ENCODE peak calls at places on chromosomes 7 and 10, in five cellular contexts. W is CD8-positive, alpha-beta memory T cell; V is aorta; T is tibial nerve; J is PC-3. Z is an unnamed sample.
A peak's percentile ranks its signal among the peaks of the same experiment; 100 is the strongest.

GRCh38 chr7:70060298-70061068 is 462.2 kb downstream of the AUTS2 start:
- DNase-seq in J (no peak), W (no peak), T (no peak), V (no peak), Z (no peak)

GRCh38 chr7:127396184-127396583 is 3.7 kb upstream of the ZNF800 start:
- DNase-seq in V (no peak), J (no peak), W (peak; percentile 61), T (no peak), Z (no peak)

GRCh38 chr7:117716707-117717294 is 156.4 kb downstream of the CTTNBP2 start:
- DNase-seq in V (no peak), T (no peak), W (no peak), J (no peak), Z (no peak)

GRCh38 chr10:89706011-89706410 is 4.6 kb downstream of the KIF20B start:
- DNase-seq in W (no peak), J (no peak), T (no peak), V (no peak), Z (no peak)

GRCh38 chr7:39133088-39133487 is 155.4 kb downstream of the POU6F2 start:
- DNase-seq in J (no peak), V (no peak), W (no peak), T (no peak), Z (no peak)

GRCh38 chr10:90817173-90817889 is 40.5 kb downstream of the HTR7 start:
- DNase-seq in T (no peak), W (no peak), J (no peak), V (no peak), Z (peak; percentile 64)

GRCh38 chr7:36048141-36048901 is 104.7 kb upstream of the EEPD1 start:
- DNase-seq in W (no peak), V (no peak), T (peak; percentile 78), J (peak; percentile 90), Z (peak; percentile 43)

GRCh38 chr7:133436014-133436428 is 183.1 kb downstream of the EXOC4 start:
- DNase-seq in W (no peak), J (no peak), T (peak; percentile 12), V (no peak), Z (no peak)

GRCh38 chr7:132298782-132299181 is 277.5 kb downstream of the PLXNA4 start:
- DNase-seq in V (no peak), W (no peak), T (no peak), J (peak; percentile 55), Z (no peak)

GRCh38 chr10:43237631-43238446 is 29.0 kb downstream of the RASGEF1A start:
- DNase-seq in W (peak; percentile 42), J (no peak), V (peak; percentile 55), T (no peak), Z (no peak)

GRCh38 chr10:27724287-27724686 is 21.3 kb downstream of the MKX start:
- DNase-seq in T (no peak), W (no peak), J (peak; percentile 17), V (no peak), Z (no peak)

DNA sequence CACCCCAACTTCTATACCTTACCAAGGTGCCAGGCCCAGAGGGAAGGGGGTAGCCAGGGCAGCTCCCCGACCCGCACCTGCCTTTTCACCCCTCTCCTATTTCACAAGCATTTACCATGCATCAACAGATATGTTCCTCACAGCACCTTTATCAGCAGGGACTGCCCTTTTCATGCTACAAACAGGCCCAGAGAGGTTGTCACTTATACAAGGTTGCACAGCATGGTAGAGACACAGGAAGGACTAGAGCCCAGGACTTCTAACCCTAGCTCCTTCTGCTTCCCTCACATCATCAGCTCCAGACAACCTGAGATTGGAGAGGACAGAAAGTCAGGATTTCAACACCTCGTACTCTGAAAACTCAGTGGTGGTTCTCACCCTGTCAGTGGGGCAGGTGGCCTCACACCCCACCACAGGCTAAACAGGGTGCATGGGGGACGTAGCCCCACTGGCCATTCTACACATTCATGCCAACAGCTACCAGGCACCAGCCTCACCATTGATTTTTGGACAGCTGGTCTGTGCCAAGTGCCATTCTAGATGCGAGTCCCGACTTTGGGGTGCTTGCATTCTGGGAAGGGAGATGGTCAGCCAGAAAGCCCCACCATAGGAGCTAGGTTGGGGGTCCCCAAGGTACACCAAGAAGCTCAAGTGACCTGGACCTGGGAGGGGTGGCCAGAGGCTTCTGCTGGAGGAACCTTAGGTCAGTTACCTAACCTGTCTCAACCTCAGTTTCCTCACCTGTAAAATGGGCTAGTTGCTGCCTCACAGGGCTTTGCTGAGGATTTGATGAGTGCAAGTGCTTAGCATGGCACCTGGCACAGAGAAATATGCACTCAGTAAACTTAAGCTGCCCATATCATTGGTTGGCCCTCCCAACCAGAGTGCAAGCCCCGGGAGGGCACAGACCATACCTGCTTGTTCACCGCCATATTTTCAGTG is 38.4 kb downstream of the CHST3 start:
- DNase-seq in V (no peak), W (no peak), J (no peak), T (no peak), Z (no peak)
- H3K27ac ChIP-seq in V (no peak overlapping the region), W (no peak overlapping the region), J (no peak overlapping the region), T (peak overlapping the region; percentile 80), Z (no peak overlapping the region)

DNA sequence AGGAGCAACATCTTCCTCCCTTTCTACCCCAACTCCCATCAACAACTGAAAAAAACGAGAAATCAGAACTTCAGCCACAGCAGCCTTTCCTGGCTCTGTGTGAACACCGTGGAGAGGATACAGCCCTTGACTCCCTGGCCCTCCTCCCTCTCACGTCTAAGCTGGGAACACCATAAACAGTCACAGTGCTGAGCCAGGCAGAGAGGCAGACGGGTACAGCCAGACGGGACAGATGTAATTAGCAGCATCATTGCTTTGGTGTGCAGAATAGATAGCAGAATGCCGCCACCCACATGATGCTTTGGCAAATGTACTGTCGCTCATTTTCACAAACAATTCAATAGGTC is 63.5 kb downstream of the RGS10 start:
- DNase-seq in J (no peak), W (no peak), T (no peak), V (no peak), Z (no peak)
- H3K27ac ChIP-seq in J (no peak overlapping the region), W (no peak overlapping the region), T (no peak overlapping the region), V (no peak overlapping the region), Z (no peak overlapping the region)

GRCh38 chr10:4353059-4353655 is 472.9 kb upstream of the AKR1E2 start:
- DNase-seq in V (no peak), W (no peak), T (no peak), J (no peak), Z (no peak)

GRCh38 chr10:4353964-4354363 is 472.0 kb upstream of the AKR1E2 start:
- DNase-seq in T (no peak), J (peak; percentile 81), V (no peak), W (no peak), Z (peak; percentile 12)

GRCh38 chr10:4352566-4352961 is 473.4 kb upstream of the AKR1E2 start:
- DNase-seq in T (peak; percentile 68), J (no peak), V (no peak), W (no peak), Z (no peak)

GRCh38 chr10:4355346-4355745 is 470.7 kb upstream of the AKR1E2 start:
- DNase-seq in T (no peak), J (peak; percentile 33), W (no peak), V (no peak), Z (peak; percentile 5)

GRCh38 chr10:4354382-4354812 is 471.6 kb upstream of the AKR1E2 start:
- DNase-seq in V (no peak), J (peak; percentile 84), T (no peak), W (no peak), Z (peak; percentile 91)
- H3K27ac ChIP-seq in V (peak overlapping the region; percentile 77), J (peak overlapping the region; percentile 92), T (no peak overlapping the region), W (no peak overlapping the region), Z (peak overlapping the region; percentile 95)

GRCh38 chr7:131122394-131122793 is 205.3 kb upstream of the MKLN1 start:
- DNase-seq in T (no peak), J (no peak), W (no peak), V (no peak), Z (no peak)
- H3K27ac ChIP-seq in T (no peak overlapping the region), J (no peak overlapping the region), W (no peak overlapping the region), V (no peak overlapping the region), Z (no peak overlapping the region)

GRCh38 chr7:82572195-82572880 is 128.8 kb upstream of the CACNA2D1 start:
- DNase-seq in W (peak; percentile 65), V (peak; percentile 92), T (peak; percentile 97), J (peak; percentile 86), Z (peak; percentile 16)
- H3K27ac ChIP-seq in W (no peak overlapping the region), V (no peak overlapping the region), T (no peak overlapping the region), J (no peak overlapping the region), Z (no peak overlapping the region)

GRCh38 chr7:17939670-17940301 is 508 bp downstream of the SNX13 start:
- DNase-seq in T (peak; percentile 24), V (peak; percentile 81), J (peak; percentile 38), W (peak; percentile 69), Z (no peak)
- H3K27ac ChIP-seq in T (peak overlapping the region; percentile 99), V (peak overlapping the region; percentile 79), J (peak overlapping the region; percentile 71), W (peak overlapping the region; percentile 94), Z (peak overlapping the region; percentile 80)